ENCODE peak calls at places on chromosomes 1 and 21, in four cellular contexts. R is effector memory CD4-positive, alpha-beta T cell; X is GM04503; Q is NCI-H446. N is an unnamed sample.

GRCh38 chr1:29859126-29859525 is 622.8 kb downstream of the PTPRU start:
- DNase-seq in R (no peak), X (no peak), Q (no peak), N (no peak)

GRCh38 chr1:67645495-67646144 is 39.4 kb upstream of the GADD45A start:
- DNase-seq in R (no peak), Q (peak; percentile 83), X (no peak), N (peak; percentile 56)

GRCh38 chr1:53409695-53410094 is 49.5 kb upstream of the DMRTB1 start:
- DNase-seq in R (no peak), X (no peak), Q (no peak), N (no peak)

GRCh38 chr1:47924649-47925048 is 72.5 kb downstream of the TRABD2B start:
- DNase-seq in X (no peak), Q (no peak), R (no peak), N (no peak)

GRCh38 chr1:230424440-230425251 is 1.5 kb downstream of the PGBD5 start:
- DNase-seq in X (no peak), R (no peak), Q (peak; percentile 24), N (no peak)

GRCh38 chr1:168179411-168180147 is 817 bp downstream of the TIPRL start:
- DNase-seq in Q (no peak), X (no peak), R (no peak), N (no peak)

GRCh38 chr1:44826375-44827196 is 16.5 kb downstream of the PTCH2 start:
- DNase-seq in R (no peak), Q (no peak), X (no peak), N (no peak)

GRCh38 chr1:112673589-112674439 is 645 bp upstream of the MOV10 start:
- DNase-seq in Q (peak; percentile 9), X (peak; percentile 45), R (no peak), N (peak; percentile 46)

GRCh38 chr21:46119565-46120271 is 21.8 kb downstream of the COL6A2 start:
- DNase-seq in Q (no peak), X (no peak), R (no peak), N (no peak)

GRCh38 chr1:201480231-201481003 is 11.4 kb upstream of the PHLDA3 start:
- DNase-seq in X (no peak), R (peak; percentile 45), Q (no peak), N (peak; percentile 64)

GRCh38 chr1:88022507-88022906 is 661.6 kb upstream of the PKN2 start:
- DNase-seq in Q (no peak), X (no peak), R (no peak), N (no peak)